ENCODE peak calls at places on chromosomes 4 and X, in nine cellular contexts. One of them, this sample, is unnamed.

GRCh38 chrX:31383991-31384390 is 312.1 kb upstream of the FTHL17 start:
- DNase-seq in bronchial epithelial cell: no peak
- DNase-seq in CD4-positive, alpha-beta T cell: no peak
- DNase-seq in brain microvascular endothelial cell: no peak
- DNase-seq in foreskin fibroblast: no peak
- DNase-seq in cardiac muscle cell: no peak
- DNase-seq in tibial artery: no peak
- DNase-seq in adrenal gland: no peak
- DNase-seq in heart right ventricle: no peak
- DNase-seq in this sample: no peak

GRCh38 chr4:127240721-127241120 is 392.0 kb upstream of the INTU start:
- DNase-seq in foreskin fibroblast: peak; percentile 79
- DNase-seq in brain microvascular endothelial cell: no peak
- DNase-seq in adrenal gland: no peak
- DNase-seq in tibial artery: no peak
- DNase-seq in bronchial epithelial cell: no peak
- DNase-seq in CD4-positive, alpha-beta T cell: no peak
- DNase-seq in heart right ventricle: no peak
- DNase-seq in cardiac muscle cell: no peak
- DNase-seq in this sample: no peak

GRCh38 chr4:52103314-52103713 is 52.2 kb downstream of the SPATA18 start:
- DNase-seq in adrenal gland: no peak
- DNase-seq in bronchial epithelial cell: peak; percentile 48
- DNase-seq in cardiac muscle cell: peak; percentile 40
- DNase-seq in CD4-positive, alpha-beta T cell: no peak
- DNase-seq in heart right ventricle: no peak
- DNase-seq in brain microvascular endothelial cell: no peak
- DNase-seq in tibial artery: no peak
- DNase-seq in foreskin fibroblast: peak; percentile 74
- DNase-seq in this sample: no peak

GRCh38 chrX:33204889-33205288 is 6.5 kb downstream of the DMD start:
- DNase-seq in tibial artery: no peak
- DNase-seq in heart right ventricle: no peak
- DNase-seq in cardiac muscle cell: no peak
- DNase-seq in adrenal gland: peak; percentile 34
- DNase-seq in bronchial epithelial cell: peak; percentile 33
- DNase-seq in CD4-positive, alpha-beta T cell: no peak
- DNase-seq in brain microvascular endothelial cell: no peak
- DNase-seq in foreskin fibroblast: no peak
- DNase-seq in this sample: no peak

GRCh38 chrX:107107459-107107858 is 11.2 kb downstream of the RBM41 start:
- DNase-seq in heart right ventricle: no peak
- DNase-seq in cardiac muscle cell: no peak
- DNase-seq in bronchial epithelial cell: peak; percentile 19
- DNase-seq in brain microvascular endothelial cell: no peak
- DNase-seq in tibial artery: no peak
- DNase-seq in CD4-positive, alpha-beta T cell: no peak
- DNase-seq in adrenal gland: no peak
- DNase-seq in foreskin fibroblast: no peak
- DNase-seq in this sample: no peak

GRCh38 chrX:103734125-103734760 is 23.5 kb downstream of the TMEM31 start:
- DNase-seq in heart right ventricle: no peak
- DNase-seq in bronchial epithelial cell: peak; percentile 76
- DNase-seq in tibial artery: no peak
- DNase-seq in cardiac muscle cell: no peak
- DNase-seq in brain microvascular endothelial cell: no peak
- DNase-seq in foreskin fibroblast: peak; percentile 39
- DNase-seq in adrenal gland: no peak
- DNase-seq in CD4-positive, alpha-beta T cell: no peak
- DNase-seq in this sample: no peak

GRCh38 chrX:134981910-134982309 is 8.9 kb upstream of the SMIM10 start:
- DNase-seq in bronchial epithelial cell: no peak
- DNase-seq in cardiac muscle cell: no peak
- DNase-seq in tibial artery: no peak
- DNase-seq in CD4-positive, alpha-beta T cell: no peak
- DNase-seq in brain microvascular endothelial cell: no peak
- DNase-seq in adrenal gland: no peak
- DNase-seq in heart right ventricle: no peak
- DNase-seq in foreskin fibroblast: no peak
- DNase-seq in this sample: no peak

GRCh38 chrX:38916801-38917200 is 115.5 kb downstream of the MID1IP1 start:
- DNase-seq in CD4-positive, alpha-beta T cell: no peak
- DNase-seq in tibial artery: no peak
- DNase-seq in bronchial epithelial cell: no peak
- DNase-seq in adrenal gland: no peak
- DNase-seq in heart right ventricle: no peak
- DNase-seq in cardiac muscle cell: peak; percentile 60
- DNase-seq in foreskin fibroblast: no peak
- DNase-seq in brain microvascular endothelial cell: no peak
- DNase-seq in this sample: no peak

GRCh38 chr4:127559981-127560380 is 72.8 kb upstream of the INTU start:
- DNase-seq in CD4-positive, alpha-beta T cell: no peak
- DNase-seq in heart right ventricle: no peak
- DNase-seq in bronchial epithelial cell: no peak
- DNase-seq in adrenal gland: no peak
- DNase-seq in cardiac muscle cell: no peak
- DNase-seq in tibial artery: no peak
- DNase-seq in foreskin fibroblast: no peak
- DNase-seq in brain microvascular endothelial cell: no peak
- DNase-seq in this sample: no peak

GRCh38 chrX:122094611-122095010 is 1047.2 kb downstream of the GLUD2 start:
- DNase-seq in adrenal gland: no peak
- DNase-seq in CD4-positive, alpha-beta T cell: no peak
- DNase-seq in bronchial epithelial cell: peak; percentile 93
- DNase-seq in brain microvascular endothelial cell: peak; percentile 20
- DNase-seq in foreskin fibroblast: peak; percentile 71
- DNase-seq in heart right ventricle: no peak
- DNase-seq in tibial artery: no peak
- DNase-seq in cardiac muscle cell: no peak
- DNase-seq in this sample: no peak

GRCh38 chr4:142161093-142161492 is 524.7 kb downstream of the IL15 start:
- DNase-seq in bronchial epithelial cell: no peak
- DNase-seq in cardiac muscle cell: no peak
- DNase-seq in foreskin fibroblast: no peak
- DNase-seq in brain microvascular endothelial cell: no peak
- DNase-seq in tibial artery: no peak
- DNase-seq in heart right ventricle: no peak
- DNase-seq in CD4-positive, alpha-beta T cell: no peak
- DNase-seq in adrenal gland: no peak
- DNase-seq in this sample: no peak

GRCh38 chrX:109472939-109473713 is 8.8 kb downstream of the GUCY2F start:
- DNase-seq in cardiac muscle cell: peak; percentile 77
- DNase-seq in tibial artery: no peak
- DNase-seq in CD4-positive, alpha-beta T cell: no peak
- DNase-seq in adrenal gland: peak; percentile 25
- DNase-seq in bronchial epithelial cell: peak; percentile 64
- DNase-seq in heart right ventricle: no peak
- DNase-seq in foreskin fibroblast: peak; percentile 81
- DNase-seq in brain microvascular endothelial cell: peak; percentile 81
- DNase-seq in this sample: peak; percentile 35

GRCh38 chrX:148562846-148563245 is 62.4 kb downstream of the AFF2 start:
- DNase-seq in foreskin fibroblast: no peak
- DNase-seq in CD4-positive, alpha-beta T cell: no peak
- DNase-seq in cardiac muscle cell: no peak
- DNase-seq in adrenal gland: no peak
- DNase-seq in tibial artery: no peak
- DNase-seq in heart right ventricle: no peak
- DNase-seq in brain microvascular endothelial cell: no peak
- DNase-seq in bronchial epithelial cell: no peak
- DNase-seq in this sample: no peak

GRCh38 chrX:52504551-52504950 is 8.9 kb downstream of the XAGE1A start:
- DNase-seq in tibial artery: no peak
- DNase-seq in brain microvascular endothelial cell: no peak
- DNase-seq in cardiac muscle cell: no peak
- DNase-seq in bronchial epithelial cell: no peak
- DNase-seq in CD4-positive, alpha-beta T cell: no peak
- DNase-seq in foreskin fibroblast: no peak
- DNase-seq in adrenal gland: no peak
- DNase-seq in heart right ventricle: no peak
- DNase-seq in this sample: no peak

GRCh38 chr4:66330125-66330524 is 659.8 kb upstream of the EPHA5 start:
- DNase-seq in brain microvascular endothelial cell: no peak
- DNase-seq in adrenal gland: no peak
- DNase-seq in heart right ventricle: no peak
- DNase-seq in foreskin fibroblast: no peak
- DNase-seq in cardiac muscle cell: no peak
- DNase-seq in bronchial epithelial cell: no peak
- DNase-seq in CD4-positive, alpha-beta T cell: no peak
- DNase-seq in tibial artery: no peak
- DNase-seq in this sample: no peak

GRCh38 chr4:13656569-13656988 is 29.1 kb upstream of the BOD1L1 start:
- DNase-seq in CD4-positive, alpha-beta T cell: peak; percentile 31
- DNase-seq in tibial artery: peak; percentile 45
- DNase-seq in heart right ventricle: peak; percentile 39
- DNase-seq in adrenal gland: peak; percentile 68
- DNase-seq in bronchial epithelial cell: peak; percentile 54
- DNase-seq in cardiac muscle cell: peak; percentile 60
- DNase-seq in foreskin fibroblast: peak; percentile 88
- DNase-seq in brain microvascular endothelial cell: peak; percentile 60
- DNase-seq in this sample: peak; percentile 62

GRCh38 chr4:39319678-39320077 is 46.5 kb downstream of the RFC1 start:
- DNase-seq in cardiac muscle cell: no peak
- DNase-seq in foreskin fibroblast: peak; percentile 90
- DNase-seq in brain microvascular endothelial cell: peak; percentile 89
- DNase-seq in CD4-positive, alpha-beta T cell: no peak
- DNase-seq in bronchial epithelial cell: peak; percentile 98
- DNase-seq in tibial artery: no peak
- DNase-seq in heart right ventricle: no peak
- DNase-seq in adrenal gland: no peak
- DNase-seq in this sample: no peak

GRCh38 chr4:133483600-133484246 is 334.6 kb downstream of the PCDH10 start:
- DNase-seq in foreskin fibroblast: peak; percentile 1
- DNase-seq in bronchial epithelial cell: peak; percentile 12
- DNase-seq in tibial artery: no peak
- DNase-seq in brain microvascular endothelial cell: peak; percentile 56
- DNase-seq in CD4-positive, alpha-beta T cell: no peak
- DNase-seq in heart right ventricle: no peak
- DNase-seq in adrenal gland: no peak
- DNase-seq in cardiac muscle cell: peak; percentile 31
- DNase-seq in this sample: no peak
- TF ChIP-seq CTCF in foreskin fibroblast: peak; percentile 36
- TF ChIP-seq CTCF in bronchial epithelial cell: peak; percentile 11
- TF ChIP-seq CTCF in tibial artery: peak; percentile 37
- TF ChIP-seq CTCF in brain microvascular endothelial cell: peak; percentile 65
- TF ChIP-seq CTCF in CD4-positive, alpha-beta T cell: no peak
- TF ChIP-seq CTCF in heart right ventricle: peak; percentile 20
- TF ChIP-seq CTCF in adrenal gland: no peak
- TF ChIP-seq CTCF in cardiac muscle cell: peak; percentile 58
- TF ChIP-seq CTCF in this sample: peak; percentile 64

DNA sequence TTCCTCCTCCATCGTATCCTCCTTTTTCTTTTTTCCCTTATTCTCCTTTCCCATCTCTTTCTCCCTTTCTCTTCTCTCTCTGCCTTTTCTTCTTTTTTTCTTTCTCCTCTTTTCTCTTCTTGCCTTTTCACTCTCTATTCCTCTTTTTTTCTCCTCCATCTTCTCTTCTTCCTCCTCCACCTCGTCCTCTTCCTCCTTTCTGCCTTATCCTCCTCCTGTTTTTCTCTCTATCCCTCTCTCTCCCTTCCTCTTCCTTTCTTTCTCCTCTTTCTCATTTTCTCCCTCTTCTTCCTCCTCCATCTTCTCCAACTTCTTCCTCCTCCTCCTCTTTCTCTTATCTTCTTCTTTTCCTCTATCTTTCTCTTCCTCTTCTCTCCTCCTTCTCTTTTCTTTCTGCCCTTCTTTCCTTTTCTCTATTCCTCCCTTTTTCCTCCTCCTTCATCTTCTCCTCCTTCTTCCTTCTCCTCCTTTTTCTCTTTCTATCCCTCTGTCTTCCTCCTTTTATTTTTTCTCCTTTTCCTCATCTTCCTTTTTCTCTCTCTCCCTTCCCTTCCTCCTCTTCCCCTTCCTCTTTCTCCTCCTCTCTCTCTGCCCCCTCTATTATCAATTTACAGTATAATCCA is 269.1 kb downstream of the DHRSX start:
- DNase-seq in CD4-positive, alpha-beta T cell: no peak
- DNase-seq in bronchial epithelial cell: no peak
- DNase-seq in heart right ventricle: no peak
- DNase-seq in tibial artery: no peak
- DNase-seq in adrenal gland: no peak
- DNase-seq in cardiac muscle cell: no peak
- DNase-seq in foreskin fibroblast: no peak
- DNase-seq in brain microvascular endothelial cell: no peak
- DNase-seq in this sample: no peak
- TF ChIP-seq CTCF in CD4-positive, alpha-beta T cell: peak; percentile 17
- TF ChIP-seq CTCF in bronchial epithelial cell: no peak
- TF ChIP-seq CTCF in heart right ventricle: no peak
- TF ChIP-seq CTCF in tibial artery: no peak
- TF ChIP-seq CTCF in adrenal gland: no peak
- TF ChIP-seq CTCF in cardiac muscle cell: no peak
- TF ChIP-seq CTCF in foreskin fibroblast: no peak
- TF ChIP-seq CTCF in brain microvascular endothelial cell: no peak
- TF ChIP-seq CTCF in this sample: no peak

GRCh38 chrX:68919707-68920106 is 90.9 kb downstream of the EFNB1 start:
- DNase-seq in CD4-positive, alpha-beta T cell: no peak
- DNase-seq in bronchial epithelial cell: no peak
- DNase-seq in foreskin fibroblast: no peak
- DNase-seq in heart right ventricle: no peak
- DNase-seq in cardiac muscle cell: no peak
- DNase-seq in brain microvascular endothelial cell: no peak
- DNase-seq in adrenal gland: no peak
- DNase-seq in tibial artery: no peak
- DNase-seq in this sample: no peak

GRCh38 chrX:68916891-68917290 is 88.1 kb downstream of the EFNB1 start:
- DNase-seq in bronchial epithelial cell: no peak
- DNase-seq in tibial artery: no peak
- DNase-seq in heart right ventricle: no peak
- DNase-seq in brain microvascular endothelial cell: no peak
- DNase-seq in CD4-positive, alpha-beta T cell: no peak
- DNase-seq in cardiac muscle cell: no peak
- DNase-seq in adrenal gland: no peak
- DNase-seq in foreskin fibroblast: no peak
- DNase-seq in this sample: no peak

GRCh38 chrX:68917799-68918198 is 89.0 kb downstream of the EFNB1 start:
- DNase-seq in brain microvascular endothelial cell: no peak
- DNase-seq in bronchial epithelial cell: no peak
- DNase-seq in adrenal gland: no peak
- DNase-seq in heart right ventricle: no peak
- DNase-seq in CD4-positive, alpha-beta T cell: no peak
- DNase-seq in foreskin fibroblast: no peak
- DNase-seq in cardiac muscle cell: no peak
- DNase-seq in tibial artery: no peak
- DNase-seq in this sample: no peak

GRCh38 chrX:68920541-68920940 is 91.7 kb downstream of the EFNB1 start:
- DNase-seq in cardiac muscle cell: no peak
- DNase-seq in heart right ventricle: no peak
- DNase-seq in brain microvascular endothelial cell: no peak
- DNase-seq in CD4-positive, alpha-beta T cell: no peak
- DNase-seq in adrenal gland: no peak
- DNase-seq in bronchial epithelial cell: no peak
- DNase-seq in foreskin fibroblast: no peak
- DNase-seq in tibial artery: no peak
- DNase-seq in this sample: no peak

GRCh38 chrX:68918202-68918601 is 89.4 kb downstream of the EFNB1 start:
- DNase-seq in heart right ventricle: no peak
- DNase-seq in tibial artery: no peak
- DNase-seq in adrenal gland: no peak
- DNase-seq in foreskin fibroblast: no peak
- DNase-seq in cardiac muscle cell: no peak
- DNase-seq in CD4-positive, alpha-beta T cell: no peak
- DNase-seq in brain microvascular endothelial cell: no peak
- DNase-seq in bronchial epithelial cell: no peak
- DNase-seq in this sample: no peak
- TF ChIP-seq CTCF in heart right ventricle: peak; percentile 41
- TF ChIP-seq CTCF in tibial artery: no peak
- TF ChIP-seq CTCF in adrenal gland: no peak
- TF ChIP-seq CTCF in foreskin fibroblast: no peak
- TF ChIP-seq CTCF in cardiac muscle cell: no peak
- TF ChIP-seq CTCF in CD4-positive, alpha-beta T cell: no peak
- TF ChIP-seq CTCF in brain microvascular endothelial cell: no peak
- TF ChIP-seq CTCF in bronchial epithelial cell: peak; percentile 11
- TF ChIP-seq CTCF in this sample: no peak

GRCh38 chrX:100895365-100896075 is 21.4 kb upstream of the NOX1 start:
- DNase-seq in brain microvascular endothelial cell: peak; percentile 15
- DNase-seq in heart right ventricle: no peak
- DNase-seq in bronchial epithelial cell: peak; percentile 94
- DNase-seq in tibial artery: no peak
- DNase-seq in adrenal gland: peak; percentile 28
- DNase-seq in foreskin fibroblast: peak; percentile 66
- DNase-seq in cardiac muscle cell: peak; percentile 28
- DNase-seq in CD4-positive, alpha-beta T cell: no peak
- DNase-seq in this sample: no peak
- TF ChIP-seq CTCF in brain microvascular endothelial cell: peak; percentile 75
- TF ChIP-seq CTCF in heart right ventricle: peak; percentile 38
- TF ChIP-seq CTCF in bronchial epithelial cell: peak; percentile 54
- TF ChIP-seq CTCF in tibial artery: peak; percentile 17
- TF ChIP-seq CTCF in adrenal gland: no peak
- TF ChIP-seq CTCF in foreskin fibroblast: peak; percentile 63
- TF ChIP-seq CTCF in cardiac muscle cell: peak; percentile 54
- TF ChIP-seq CTCF in CD4-positive, alpha-beta T cell: peak; percentile 32
- TF ChIP-seq CTCF in this sample: peak; percentile 60